ENCODE peak calls at places on chromosomes 1 and 21, in ten cellular contexts. V is MG63; B is astrocyte of the spinal cord; P is choroid plexus epithelial cell; E is AG04450; D is GM12865; A is fibroblast of lung; G is Karpas-422; J is epithelial cell of esophagus; K is CD4-positive, CD25-positive, alpha-beta regulatory T cell. U is an unnamed sample.

GRCh38 chr1:100358210-100358609 is 5.9 kb downstream of the CDC14A start:
- DNase-seq in K (no peak), E (no peak), B (no peak), J (no peak), D (peak; percentile 22), A (no peak), V (no peak), P (peak; percentile 52), G (peak; percentile 66), U (no peak)

GRCh38 chr21:15121655-15122120 is 56.9 kb upstream of the NRIP1 start:
- DNase-seq in V (peak; percentile 49), A (peak; percentile 58), B (peak; percentile 71), P (peak; percentile 80), D (no peak), G (no peak), J (peak; percentile 46), E (peak; percentile 15), K (no peak), U (no peak)

GRCh38 chr1:43540653-43541071 is 10.0 kb downstream of the PTPRF start:
- DNase-seq in D (no peak), B (peak; percentile 59), J (no peak), V (no peak), A (peak; percentile 58), E (no peak), G (no peak), K (no peak), P (no peak), U (no peak)

GRCh38 chr21:46459356-46460112 is 843 bp downstream of the DIP2A start:
- DNase-seq in K (peak; percentile 7), J (peak; percentile 46), D (peak; percentile 13), G (no peak), B (peak; percentile 33), V (peak; percentile 47), A (peak; percentile 49), E (no peak), P (peak; percentile 54), U (no peak)

GRCh38 chr1:26900815-26901511 is 696 bp upstream of the GPATCH3 start:
- DNase-seq in B (no peak), P (no peak), J (no peak), A (no peak), G (no peak), V (no peak), D (no peak), E (no peak), K (no peak), U (no peak)

GRCh38 chr1:29647581-29647980 is 411.3 kb downstream of the PTPRU start:
- DNase-seq in K (no peak), D (no peak), E (no peak), J (peak; percentile 59), G (no peak), P (no peak), A (peak; percentile 40), V (no peak), B (no peak), U (no peak)

GRCh38 chr1:218775476-218776170 is 398.1 kb upstream of the LYPLAL1 start:
- DNase-seq in B (no peak), E (no peak), A (peak; percentile 71), K (no peak), J (no peak), V (no peak), P (no peak), D (no peak), G (no peak), U (no peak)

GRCh38 chr1:198771562-198772153 is 132.8 kb downstream of the PTPRC start:
- DNase-seq in K (no peak), P (peak; percentile 84), E (peak; percentile 27), J (peak; percentile 44), G (peak; percentile 79), D (peak; percentile 62), A (peak; percentile 42), V (no peak), B (peak; percentile 76), U (no peak)

GRCh38 chr1:19858894-19859293 is 23.3 kb upstream of the OTUD3 start:
- DNase-seq in P (no peak), D (peak; percentile 38), A (no peak), G (peak; percentile 44), K (no peak), J (no peak), E (no peak), B (no peak), V (no peak), U (no peak)

GRCh38 chr1:229940689-229941088 is 126.3 kb upstream of the GALNT2 start:
- DNase-seq in B (peak; percentile 75), A (peak; percentile 74), P (peak; percentile 75), V (peak; percentile 31), J (no peak), D (no peak), K (no peak), G (no peak), E (no peak), U (peak; percentile 42)

GRCh38 chr1:5254131-5254725 is 599.8 kb downstream of the AJAP1 start:
- DNase-seq in B (no peak), D (no peak), K (no peak), J (no peak), P (no peak), A (no peak), G (no peak), E (no peak), V (no peak), U (no peak)

GRCh38 chr1:19436716-19437476 is 48.4 kb downstream of the CAPZB start:
- DNase-seq in J (peak; percentile 89), D (no peak), P (peak; percentile 90), V (no peak), B (no peak), G (no peak), E (no peak), A (peak; percentile 61), K (no peak), U (no peak)

GRCh38 chr1:116254776-116255175 is 118.3 kb upstream of the ATP1A1 start:
- DNase-seq in D (no peak), A (peak; percentile 1), P (peak; percentile 1), J (peak; percentile 41), G (no peak), B (no peak), V (no peak), E (no peak), K (no peak), U (no peak)

GRCh38 chr1:48493970-48494769 is 22.2 kb upstream of the SPATA6 start:
- DNase-seq in J (peak; percentile 24), P (peak; percentile 97), G (no peak), D (no peak), A (peak; percentile 83), B (peak; percentile 94), V (peak; percentile 84), K (no peak), E (peak; percentile 90), U (peak; percentile 68)

GRCh38 chr1:7785108-7785507 is 1.0 kb downstream of the PER3 start:
- DNase-seq in B (no peak), K (no peak), A (no peak), E (no peak), V (no peak), J (no peak), P (no peak), G (peak; percentile 40), D (no peak), U (no peak)
- H3K4me3 ChIP-seq in B (no peak overlapping the region), K (no peak overlapping the region), A (peak overlapping the region; percentile 62), E (peak overlapping the region; percentile 55), V (no peak overlapping the region), J (no peak overlapping the region), P (no peak overlapping the region), G (no peak overlapping the region), D (no peak overlapping the region), U (peak overlapping the region; percentile 59)

GRCh38 chr1:24827737-24828136 is 82.5 kb downstream of the CLIC4 start:
- DNase-seq in K (no peak), E (no peak), B (no peak), P (peak; percentile 55), J (no peak), V (no peak), G (no peak), A (no peak), D (no peak), U (no peak)
- H3K4me3 ChIP-seq in K (no peak overlapping the region), E (no peak overlapping the region), B (no peak overlapping the region), P (no peak overlapping the region), J (no peak overlapping the region), V (no peak overlapping the region), G (peak overlapping the region; percentile 20), A (no peak overlapping the region), D (no peak overlapping the region), U (no peak overlapping the region)

GRCh38 chr1:209207701-209208286 is 375.7 kb upstream of the CAMK1G start:
- DNase-seq in P (peak; percentile 72), J (peak; percentile 77), A (peak; percentile 69), G (no peak), E (peak; percentile 15), D (peak; percentile 82), V (peak; percentile 70), B (peak; percentile 70), K (no peak), U (peak; percentile 4)
- H3K4me3 ChIP-seq in P (peak overlapping the region; percentile 34), J (peak overlapping the region; percentile 43), A (peak overlapping the region; percentile 24), G (no peak overlapping the region), E (peak overlapping the region; percentile 28), D (peak overlapping the region; percentile 2), V (peak overlapping the region; percentile 21), B (peak overlapping the region; percentile 8), K (no peak overlapping the region), U (peak overlapping the region; percentile 48)

DNA sequence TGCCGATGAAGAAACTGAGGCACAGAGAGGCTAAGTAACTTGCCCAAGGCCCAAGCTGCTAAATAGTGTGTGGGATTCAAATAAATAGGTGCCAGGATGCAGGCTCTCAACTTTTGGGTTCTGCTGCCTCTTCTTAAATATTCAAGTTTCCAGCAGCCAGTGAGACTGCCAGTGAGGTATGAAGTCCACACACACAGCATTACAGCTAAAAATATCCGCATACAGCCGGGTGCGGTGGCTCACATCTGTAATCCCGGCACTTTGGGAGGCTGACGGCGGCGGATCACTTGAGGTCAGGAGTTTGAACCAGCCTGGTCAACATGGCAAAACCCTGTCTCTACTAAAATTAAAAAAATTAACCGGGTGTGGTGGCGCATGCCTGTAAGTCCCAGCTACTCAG is 78.4 kb upstream of the DIRAS3 start:
- DNase-seq in K (no peak), B (no peak), D (no peak), E (no peak), A (no peak), V (no peak), P (no peak), G (no peak), J (no peak), U (no peak)
- H3K4me3 ChIP-seq in K (no peak overlapping the region), B (no peak overlapping the region), D (no peak overlapping the region), E (no peak overlapping the region), A (no peak overlapping the region), V (no peak overlapping the region), P (no peak overlapping the region), G (no peak overlapping the region), J (no peak overlapping the region), U (no peak overlapping the region)

GRCh38 chr1:156464825-156465452 is 35.6 kb downstream of the MEF2D start:
- DNase-seq in D (no peak), G (no peak), B (no peak), E (no peak), V (peak; percentile 23), A (peak; percentile 58), K (no peak), P (peak; percentile 48), J (no peak), U (no peak)
- H3K4me3 ChIP-seq in D (no peak overlapping the region), G (no peak overlapping the region), B (no peak overlapping the region), E (no peak overlapping the region), V (no peak overlapping the region), A (no peak overlapping the region), K (no peak overlapping the region), P (no peak overlapping the region), J (no peak overlapping the region), U (no peak overlapping the region)